ENCODE peak calls at places on chromosomes 1 and 21, in nine cellular contexts. One of them, this sample, is unnamed.

GRCh38 chr1:109089242-109090015 is 1.1 kb upstream of the TMEM167B start:
- DNase-seq in AG10803: peak; percentile 74
- DNase-seq in hepatocyte: peak; percentile 53
- DNase-seq in right lobe of liver: peak; percentile 88
- DNase-seq in BJ: no peak
- DNase-seq in cardiac muscle cell: peak; percentile 80
- DNase-seq in type B pancreatic cell: no peak
- DNase-seq in lower leg skin: no peak
- DNase-seq in CD8-positive, alpha-beta T cell: no peak
- DNase-seq in this sample: peak; percentile 88

GRCh38 chr1:109341944-109342925 is 35.4 kb upstream of the MYBPHL start:
- DNase-seq in cardiac muscle cell: peak; percentile 76
- DNase-seq in lower leg skin: no peak
- DNase-seq in hepatocyte: no peak
- DNase-seq in BJ: no peak
- DNase-seq in CD8-positive, alpha-beta T cell: no peak
- DNase-seq in type B pancreatic cell: no peak
- DNase-seq in AG10803: no peak
- DNase-seq in right lobe of liver: no peak
- DNase-seq in this sample: no peak

GRCh38 chr1:81600878-81601658 is 199.7 kb upstream of the ADGRL2 start:
- DNase-seq in cardiac muscle cell: no peak
- DNase-seq in type B pancreatic cell: no peak
- DNase-seq in hepatocyte: no peak
- DNase-seq in lower leg skin: no peak
- DNase-seq in BJ: no peak
- DNase-seq in AG10803: no peak
- DNase-seq in CD8-positive, alpha-beta T cell: no peak
- DNase-seq in right lobe of liver: no peak
- DNase-seq in this sample: peak; percentile 4

GRCh38 chr1:242689378-242689777 is 164.9 kb upstream of the PLD5 start:
- DNase-seq in type B pancreatic cell: no peak
- DNase-seq in CD8-positive, alpha-beta T cell: no peak
- DNase-seq in right lobe of liver: no peak
- DNase-seq in lower leg skin: no peak
- DNase-seq in BJ: no peak
- DNase-seq in hepatocyte: no peak
- DNase-seq in AG10803: no peak
- DNase-seq in cardiac muscle cell: no peak
- DNase-seq in this sample: no peak

GRCh38 chr1:183444243-183444642 is 26.1 kb upstream of the NMNAT2 start:
- DNase-seq in cardiac muscle cell: peak; percentile 30
- DNase-seq in hepatocyte: no peak
- DNase-seq in lower leg skin: no peak
- DNase-seq in AG10803: peak; percentile 20
- DNase-seq in CD8-positive, alpha-beta T cell: no peak
- DNase-seq in type B pancreatic cell: no peak
- DNase-seq in BJ: no peak
- DNase-seq in right lobe of liver: no peak
- DNase-seq in this sample: no peak

GRCh38 chr21:36156815-36157670 is at the start of gene DOP1B:
- DNase-seq in type B pancreatic cell: peak; percentile 69
- DNase-seq in cardiac muscle cell: no peak
- DNase-seq in AG10803: no peak
- DNase-seq in hepatocyte: no peak
- DNase-seq in right lobe of liver: peak; percentile 75
- DNase-seq in lower leg skin: peak; percentile 41
- DNase-seq in CD8-positive, alpha-beta T cell: no peak
- DNase-seq in BJ: no peak
- DNase-seq in this sample: peak; percentile 25

GRCh38 chr1:225544924-225545323 is 108.0 kb downstream of the ENAH start:
- DNase-seq in right lobe of liver: no peak
- DNase-seq in lower leg skin: no peak
- DNase-seq in BJ: no peak
- DNase-seq in CD8-positive, alpha-beta T cell: no peak
- DNase-seq in cardiac muscle cell: no peak
- DNase-seq in hepatocyte: no peak
- DNase-seq in type B pancreatic cell: no peak
- DNase-seq in AG10803: no peak
- DNase-seq in this sample: no peak

GRCh38 chr1:86151427-86151826 is 5.1 kb downstream of the COL24A1 start:
- DNase-seq in AG10803: peak; percentile 63
- DNase-seq in lower leg skin: no peak
- DNase-seq in type B pancreatic cell: no peak
- DNase-seq in BJ: no peak
- DNase-seq in hepatocyte: no peak
- DNase-seq in CD8-positive, alpha-beta T cell: no peak
- DNase-seq in cardiac muscle cell: peak; percentile 47
- DNase-seq in right lobe of liver: no peak
- DNase-seq in this sample: no peak

GRCh38 chr1:2533356-2533755 is 3.3 kb upstream of the HES5 start:
- DNase-seq in BJ: no peak
- DNase-seq in right lobe of liver: no peak
- DNase-seq in CD8-positive, alpha-beta T cell: no peak
- DNase-seq in hepatocyte: no peak
- DNase-seq in AG10803: peak; percentile 35
- DNase-seq in lower leg skin: no peak
- DNase-seq in type B pancreatic cell: no peak
- DNase-seq in cardiac muscle cell: no peak
- DNase-seq in this sample: no peak

GRCh38 chr1:197776348-197777082 is 1.2 kb upstream of the DENND1B start:
- DNase-seq in AG10803: peak; percentile 87
- DNase-seq in type B pancreatic cell: no peak
- DNase-seq in lower leg skin: no peak
- DNase-seq in right lobe of liver: no peak
- DNase-seq in CD8-positive, alpha-beta T cell: no peak
- DNase-seq in hepatocyte: no peak
- DNase-seq in BJ: peak; percentile 77
- DNase-seq in cardiac muscle cell: peak; percentile 19
- DNase-seq in this sample: no peak

GRCh38 chr21:41957991-41958766 is 4.4 kb upstream of the C2CD2 start:
- DNase-seq in type B pancreatic cell: no peak
- DNase-seq in cardiac muscle cell: peak; percentile 94
- DNase-seq in AG10803: peak; percentile 90
- DNase-seq in CD8-positive, alpha-beta T cell: no peak
- DNase-seq in hepatocyte: peak; percentile 63
- DNase-seq in BJ: peak; percentile 44
- DNase-seq in right lobe of liver: no peak
- DNase-seq in lower leg skin: no peak
- DNase-seq in this sample: peak; percentile 45
- TF ChIP-seq CTCF in type B pancreatic cell: no peak
- TF ChIP-seq CTCF in cardiac muscle cell: peak; percentile 36
- TF ChIP-seq CTCF in AG10803: peak; percentile 58
- TF ChIP-seq CTCF in CD8-positive, alpha-beta T cell: no peak
- TF ChIP-seq CTCF in hepatocyte: peak; percentile 34
- TF ChIP-seq CTCF in BJ: peak; percentile 50
- TF ChIP-seq CTCF in right lobe of liver: peak; percentile 34
- TF ChIP-seq CTCF in lower leg skin: no peak
- TF ChIP-seq CTCF in this sample: no peak

GRCh38 chr1:8211620-8212442 is 106.1 kb upstream of the SLC45A1 start:
- DNase-seq in cardiac muscle cell: peak; percentile 99
- DNase-seq in BJ: peak; percentile 94
- DNase-seq in lower leg skin: peak; percentile 67
- DNase-seq in CD8-positive, alpha-beta T cell: no peak
- DNase-seq in hepatocyte: peak; percentile 72
- DNase-seq in AG10803: peak; percentile 99
- DNase-seq in right lobe of liver: no peak
- DNase-seq in type B pancreatic cell: no peak
- DNase-seq in this sample: peak; percentile 44

GRCh38 chr1:8211251-8211619 is 106.7 kb upstream of the SLC45A1 start:
- DNase-seq in cardiac muscle cell: no peak
- DNase-seq in hepatocyte: no peak
- DNase-seq in BJ: no peak
- DNase-seq in type B pancreatic cell: no peak
- DNase-seq in CD8-positive, alpha-beta T cell: no peak
- DNase-seq in AG10803: no peak
- DNase-seq in right lobe of liver: no peak
- DNase-seq in lower leg skin: no peak
- DNase-seq in this sample: no peak

GRCh38 chr1:8213136-8213535 is 104.8 kb upstream of the SLC45A1 start:
- DNase-seq in right lobe of liver: no peak
- DNase-seq in CD8-positive, alpha-beta T cell: no peak
- DNase-seq in BJ: no peak
- DNase-seq in lower leg skin: no peak
- DNase-seq in AG10803: no peak
- DNase-seq in hepatocyte: no peak
- DNase-seq in type B pancreatic cell: no peak
- DNase-seq in cardiac muscle cell: no peak
- DNase-seq in this sample: no peak

GRCh38 chr1:8213676-8214075 is 104.2 kb upstream of the SLC45A1 start:
- DNase-seq in right lobe of liver: no peak
- DNase-seq in cardiac muscle cell: no peak
- DNase-seq in BJ: no peak
- DNase-seq in AG10803: no peak
- DNase-seq in type B pancreatic cell: no peak
- DNase-seq in CD8-positive, alpha-beta T cell: no peak
- DNase-seq in hepatocyte: no peak
- DNase-seq in lower leg skin: no peak
- DNase-seq in this sample: no peak

GRCh38 chr1:8212443-8212920 is 105.4 kb upstream of the SLC45A1 start:
- DNase-seq in type B pancreatic cell: no peak
- DNase-seq in hepatocyte: no peak
- DNase-seq in right lobe of liver: no peak
- DNase-seq in lower leg skin: no peak
- DNase-seq in CD8-positive, alpha-beta T cell: no peak
- DNase-seq in cardiac muscle cell: no peak
- DNase-seq in AG10803: no peak
- DNase-seq in BJ: no peak
- DNase-seq in this sample: no peak
- TF ChIP-seq CTCF in type B pancreatic cell: no peak
- TF ChIP-seq CTCF in hepatocyte: no peak
- TF ChIP-seq CTCF in right lobe of liver: no peak
- TF ChIP-seq CTCF in lower leg skin: no peak
- TF ChIP-seq CTCF in CD8-positive, alpha-beta T cell: no peak
- TF ChIP-seq CTCF in cardiac muscle cell: no peak
- TF ChIP-seq CTCF in AG10803: no peak
- TF ChIP-seq CTCF in BJ: no peak
- TF ChIP-seq CTCF in this sample: no peak

GRCh38 chr1:200263203-200263602 is 146.6 kb downstream of the ZNF281 start:
- DNase-seq in right lobe of liver: no peak
- DNase-seq in CD8-positive, alpha-beta T cell: no peak
- DNase-seq in lower leg skin: no peak
- DNase-seq in type B pancreatic cell: no peak
- DNase-seq in BJ: no peak
- DNase-seq in cardiac muscle cell: no peak
- DNase-seq in AG10803: no peak
- DNase-seq in hepatocyte: no peak
- DNase-seq in this sample: no peak

GRCh38 chr1:200260587-200261335 is 149.1 kb downstream of the ZNF281 start:
- DNase-seq in right lobe of liver: no peak
- DNase-seq in hepatocyte: no peak
- DNase-seq in cardiac muscle cell: no peak
- DNase-seq in type B pancreatic cell: no peak
- DNase-seq in AG10803: peak; percentile 87
- DNase-seq in BJ: peak; percentile 51
- DNase-seq in lower leg skin: no peak
- DNase-seq in CD8-positive, alpha-beta T cell: no peak
- DNase-seq in this sample: no peak

GRCh38 chr1:200258447-200259375 is 151.1 kb downstream of the ZNF281 start:
- DNase-seq in AG10803: peak; percentile 11
- DNase-seq in CD8-positive, alpha-beta T cell: no peak
- DNase-seq in right lobe of liver: no peak
- DNase-seq in type B pancreatic cell: no peak
- DNase-seq in BJ: no peak
- DNase-seq in hepatocyte: no peak
- DNase-seq in lower leg skin: no peak
- DNase-seq in cardiac muscle cell: peak; percentile 33
- DNase-seq in this sample: peak; percentile 52

GRCh38 chr1:200266871-200267270 is 143.0 kb downstream of the ZNF281 start:
- DNase-seq in AG10803: no peak
- DNase-seq in BJ: no peak
- DNase-seq in hepatocyte: no peak
- DNase-seq in CD8-positive, alpha-beta T cell: no peak
- DNase-seq in type B pancreatic cell: no peak
- DNase-seq in right lobe of liver: no peak
- DNase-seq in lower leg skin: no peak
- DNase-seq in cardiac muscle cell: no peak
- DNase-seq in this sample: no peak

GRCh38 chr1:200262326-200262965 is 147.4 kb downstream of the ZNF281 start:
- DNase-seq in CD8-positive, alpha-beta T cell: no peak
- DNase-seq in cardiac muscle cell: no peak
- DNase-seq in BJ: no peak
- DNase-seq in type B pancreatic cell: no peak
- DNase-seq in right lobe of liver: no peak
- DNase-seq in lower leg skin: no peak
- DNase-seq in AG10803: no peak
- DNase-seq in hepatocyte: no peak
- DNase-seq in this sample: no peak
- TF ChIP-seq CTCF in CD8-positive, alpha-beta T cell: no peak
- TF ChIP-seq CTCF in cardiac muscle cell: no peak
- TF ChIP-seq CTCF in BJ: no peak
- TF ChIP-seq CTCF in type B pancreatic cell: no peak
- TF ChIP-seq CTCF in right lobe of liver: no peak
- TF ChIP-seq CTCF in lower leg skin: no peak
- TF ChIP-seq CTCF in AG10803: no peak
- TF ChIP-seq CTCF in hepatocyte: no peak
- TF ChIP-seq CTCF in this sample: peak; percentile 29

GRCh38 chr1:158972841-158973240 is 36.9 kb upstream of the IFI16 start:
- DNase-seq in CD8-positive, alpha-beta T cell: no peak
- DNase-seq in cardiac muscle cell: peak; percentile 25
- DNase-seq in hepatocyte: no peak
- DNase-seq in AG10803: no peak
- DNase-seq in lower leg skin: no peak
- DNase-seq in right lobe of liver: no peak
- DNase-seq in type B pancreatic cell: no peak
- DNase-seq in BJ: no peak
- DNase-seq in this sample: peak; percentile 4
- TF ChIP-seq CTCF in CD8-positive, alpha-beta T cell: no peak
- TF ChIP-seq CTCF in cardiac muscle cell: no peak
- TF ChIP-seq CTCF in hepatocyte: peak; percentile 36
- TF ChIP-seq CTCF in AG10803: no peak
- TF ChIP-seq CTCF in lower leg skin: no peak
- TF ChIP-seq CTCF in right lobe of liver: no peak
- TF ChIP-seq CTCF in type B pancreatic cell: no peak
- TF ChIP-seq CTCF in BJ: no peak
- TF ChIP-seq CTCF in this sample: peak; percentile 31

This sample was measured in A673.